ENCODE peak calls at places on chromosomes 11 and 22, in four cellular contexts. A, W, C and R are unnamed samples. For H3K4me1, the result is how much of the 10 kb centered on the place peaks cover.

GRCh38 chr11:11032072-11032471 is 174.2 kb upstream of the ZBED5 start:
- DNase-seq in C (no peak), W (no peak), A (no peak), R (no peak)

GRCh38 chr11:111918390-111919256 is at the start of gene C11orf52:
- DNase-seq in C (peak), W (peak), A (no peak), R (no peak)

GRCh38 chr11:35583843-35584242 is 34.4 kb upstream of the FJX1 start:
- DNase-seq in W (no peak), A (no peak), C (no peak), R (no peak)

GRCh38 chr22:24289781-24290181 is 19.1 kb downstream of the SPECC1L start:
- DNase-seq in W (no peak), C (no peak), A (peak), R (no peak)

GRCh38 chr11:26599421-26599820 is 27.4 kb upstream of the MUC15 start:
- DNase-seq in C (no peak), W (no peak), A (no peak), R (no peak)

GRCh38 chr22:17785185-17786184 is 11.2 kb upstream of the BID start:
- DNase-seq in C (peak), W (peak), A (no peak), R (peak)

GRCh38 chr22:28600546-28601143 is 79.0 kb downstream of the TTC28 start:
- DNase-seq in C (peak), W (no peak), A (peak), R (peak)

GRCh38 chr11:33387996-33388395 is 130.8 kb downstream of the HIPK3 start:
- DNase-seq in C (no peak), A (no peak), W (no peak), R (no peak)

GRCh38 chr11:78076733-78077403 is 2.8 kb downstream of the NDUFC2 start:
- DNase-seq in A (no peak), C (no peak), W (no peak), R (no peak)

GRCh38 chr11:8258289-8258688 is 5.4 kb downstream of the LMO1 start:
- DNase-seq in C (no peak), A (no peak), W (peak), R (no peak)

GRCh38 chr22:18005201-18005926 is 19.0 kb downstream of the MICAL3 start:
- DNase-seq in C (no peak), A (no peak), W (no peak), R (no peak)

GRCh38 chr11:15565846-15566245 is 451.1 kb downstream of the INSC start:
- DNase-seq in W (no peak), C (no peak), A (no peak), R (no peak)

GRCh38 chr11:291281-292210 is 2.6 kb downstream of the PGGHG start:
- DNase-seq in W (no peak), A (no peak), C (no peak), R (no peak)

GRCh38 chr11:86896486-86896885 is 58.7 kb downstream of the FZD4 start:
- DNase-seq in A (no peak), C (no peak), W (no peak), R (no peak)

GRCh38 chr11:76455331-76455730 is 10.5 kb downstream of the EMSY start:
- DNase-seq in W (peak), C (no peak), A (peak), R (no peak)

GRCh38 chr11:74818283-74818946 is 69.8 kb downstream of the RNF169 start:
- DNase-seq in C (no peak), W (no peak), A (no peak), R (no peak)

GRCh38 chr11:31780078-31780971 is 30.8 kb downstream of the PAX6 start:
- DNase-seq in C (no peak), W (no peak), A (no peak), R (no peak)

GRCh38 chr11:6646040-6646439 is 9.6 kb downstream of the DCHS1 start:
- DNase-seq in A (no peak), C (no peak), W (no peak), R (no peak)

GRCh38 chr11:101487775-101488174 is 96.0 kb downstream of the TRPC6 start:
- DNase-seq in C (no peak), A (peak), W (no peak), R (no peak)

GRCh38 chr11:84501750-84502149 is 1125.4 kb downstream of the DLG2 start:
- DNase-seq in W (no peak), C (no peak), A (no peak), R (no peak)

GRCh38 chr22:49935561-49935960 is 17.1 kb downstream of the CRELD2 start:
- DNase-seq in A (no peak), C (peak), W (no peak), R (no peak)

GRCh38 chr11:27977031-27977430 is 130.9 kb downstream of the KIF18A start:
- DNase-seq in A (peak), W (no peak), C (no peak), R (no peak)

GRCh38 chr22:49017769-49018330 is 809.8 kb downstream of the BRD1 start:
- DNase-seq in A (no peak), C (no peak), W (peak), R (no peak)

GRCh38 chr22:45585437-45585755 is 82.7 kb downstream of the FBLN1 start:
- DNase-seq in C (no peak), W (no peak), A (no peak), R (no peak)

GRCh38 chr22:21626073-21626734 is 3.6 kb downstream of the YDJC start:
- DNase-seq in C (no peak), A (no peak), W (no peak), R (no peak)

GRCh38 chr22:21624120-21624879 is 5.5 kb downstream of the YDJC start:
- DNase-seq in W (peak), C (peak), A (no peak), R (peak)

GRCh38 chr22:21624880-21625791 is 4.7 kb downstream of the YDJC start:
- DNase-seq in A (no peak), C (no peak), W (no peak), R (no peak)

GRCh38 chr22:21628386-21629261 is 1.2 kb downstream of the YDJC start:
- DNase-seq in C (no peak), W (no peak), A (no peak), R (no peak)

DNA sequence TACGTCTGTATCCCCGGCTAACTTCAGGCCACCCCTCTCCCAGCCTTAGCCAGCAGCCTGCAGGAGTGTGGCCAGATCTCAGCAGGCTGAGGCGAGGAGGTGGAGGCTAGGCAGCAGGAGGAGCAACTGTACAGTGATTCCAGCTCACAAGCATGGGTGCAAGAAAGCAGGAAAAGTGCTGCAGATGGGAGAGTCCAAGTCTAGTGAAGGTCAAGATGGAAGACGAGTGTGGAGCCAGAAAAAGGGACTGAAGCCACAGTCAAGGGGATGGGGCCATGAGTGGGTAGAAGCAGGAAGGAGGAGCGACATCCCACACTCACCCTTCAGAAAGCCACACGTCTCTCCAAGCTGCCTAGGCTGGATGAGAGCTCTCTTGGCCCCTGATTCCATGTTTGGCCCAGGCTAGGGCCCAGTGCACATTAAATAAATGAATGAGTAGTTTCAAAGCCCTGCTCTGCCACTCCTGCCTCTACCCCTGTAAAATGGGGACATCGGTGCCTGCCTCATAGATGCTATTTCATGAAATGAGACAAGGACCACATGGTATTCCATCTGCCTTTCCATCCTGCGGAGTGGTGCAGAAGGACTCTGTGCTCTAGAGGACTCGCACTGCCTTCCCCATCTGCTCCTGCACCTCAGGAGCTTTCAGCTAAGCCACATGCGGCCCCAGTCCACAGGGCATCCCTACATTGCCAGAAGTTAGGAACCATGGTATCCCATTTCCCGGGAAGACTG is 2.9 kb downstream of the YDJC start:
- DNase-seq in C (no peak), A (no peak), W (no peak), R (no peak)
- H3K4me1 ChIP-seq in C (under half), A (under half), W (under half), R (under half)

GRCh38 chr22:19995611-19996339 is 20.8 kb downstream of the ARVCF start:
- DNase-seq in W (no peak), C (no peak), A (no peak), R (no peak)

GRCh38 chr22:19994851-19995610 is 21.6 kb downstream of the ARVCF start:
- DNase-seq in A (no peak), W (no peak), C (no peak), R (no peak)

GRCh38 chr22:19997561-19998231 is 18.9 kb downstream of the ARVCF start:
- DNase-seq in A (no peak), W (no peak), C (no peak), R (no peak)

GRCh38 chr22:19998232-19998951 is 18.2 kb downstream of the ARVCF start:
- DNase-seq in W (no peak), C (no peak), A (no peak), R (no peak)

GRCh38 chr22:19996694-19997384 is 19.8 kb downstream of the ARVCF start:
- DNase-seq in A (no peak), C (no peak), W (no peak), R (no peak)
- H3K4me1 ChIP-seq in A (under half), C (under half), W (under half), R (under half)

DNA sequence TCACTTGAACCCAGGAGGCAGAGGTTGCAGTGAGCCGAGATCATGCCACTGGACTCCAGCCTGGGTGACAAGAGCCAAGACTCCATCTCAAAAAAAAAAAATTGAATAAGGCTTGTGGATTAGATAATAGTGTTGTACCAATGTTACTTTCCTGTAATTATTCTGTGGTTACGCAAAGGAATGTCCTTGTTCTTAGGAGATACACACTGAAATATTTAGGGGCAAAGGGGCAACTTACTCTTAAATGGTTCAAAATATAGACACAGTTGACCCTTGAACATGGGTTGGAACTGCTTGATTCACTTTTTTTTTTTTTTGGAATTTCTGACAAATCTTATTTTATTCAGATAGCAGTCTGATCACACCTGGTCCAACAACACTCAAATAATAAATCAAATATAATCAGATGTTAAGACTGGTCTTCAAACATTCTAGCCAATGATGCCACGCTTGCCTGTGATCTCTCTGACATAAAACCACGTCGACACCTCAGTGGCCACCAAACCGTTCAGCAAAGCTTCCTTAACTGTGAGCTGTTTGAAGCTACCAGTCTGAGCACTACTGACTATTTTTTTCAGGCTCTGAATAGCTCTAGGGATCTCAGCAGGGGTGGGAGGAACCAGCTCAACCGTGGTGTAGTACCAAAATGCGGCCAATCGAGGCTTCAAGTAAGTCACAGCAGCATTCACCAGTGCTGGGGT is 710 bp downstream of the ATP5MGL start:
- DNase-seq in C (peak), A (no peak), W (no peak), R (no peak)
- H3K4me1 ChIP-seq in C (under half), A (under half), W (under half), R (under half)

DNA sequence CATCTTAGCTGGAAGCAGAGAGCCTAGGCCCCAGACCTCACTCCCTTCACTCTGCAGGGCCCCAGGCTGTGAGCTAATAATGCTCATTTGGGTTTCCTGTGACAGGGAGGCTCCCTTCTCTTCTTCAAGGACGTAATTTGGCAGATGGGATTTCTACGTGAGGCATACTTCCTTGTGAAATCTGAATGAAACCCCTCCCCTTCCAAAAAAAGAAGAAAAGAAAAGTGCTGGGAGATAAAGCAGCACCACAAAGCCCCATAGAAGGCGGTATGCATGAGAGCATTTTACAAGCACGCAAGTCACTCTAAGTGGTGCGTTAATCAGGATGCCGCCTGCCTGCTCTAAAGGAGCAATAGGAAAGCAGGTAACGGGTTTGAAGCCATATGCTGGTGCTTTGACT is 5.7 kb downstream of the P2RX3 start:
- DNase-seq in A (no peak), W (no peak), C (no peak), R (no peak)
- H3K4me1 ChIP-seq in A (under half), W (under half), C (under half), R (under half)

GRCh38 chr11:68329496-68329895 is 17.1 kb downstream of the LRP5 start:
- DNase-seq in C (no peak), A (no peak), W (no peak), R (no peak)

GRCh38 chr11:68326334-68327215 is 14.2 kb downstream of the LRP5 start:
- DNase-seq in W (no peak), C (no peak), A (no peak), R (no peak)

GRCh38 chr11:68325894-68326220 is 13.5 kb downstream of the LRP5 start:
- DNase-seq in W (no peak), C (no peak), A (no peak), R (no peak)

GRCh38 chr11:68328374-68329091 is 16.1 kb downstream of the LRP5 start:
- DNase-seq in A (peak), C (peak), W (peak), R (no peak)

GRCh38 chr11:68327586-68328370 is 15.4 kb downstream of the LRP5 start:
- DNase-seq in A (no peak), W (no peak), C (no peak), R (no peak)
- H3K4me1 ChIP-seq in A (under half), W (under half), C (half or more), R (half or more)

DNA sequence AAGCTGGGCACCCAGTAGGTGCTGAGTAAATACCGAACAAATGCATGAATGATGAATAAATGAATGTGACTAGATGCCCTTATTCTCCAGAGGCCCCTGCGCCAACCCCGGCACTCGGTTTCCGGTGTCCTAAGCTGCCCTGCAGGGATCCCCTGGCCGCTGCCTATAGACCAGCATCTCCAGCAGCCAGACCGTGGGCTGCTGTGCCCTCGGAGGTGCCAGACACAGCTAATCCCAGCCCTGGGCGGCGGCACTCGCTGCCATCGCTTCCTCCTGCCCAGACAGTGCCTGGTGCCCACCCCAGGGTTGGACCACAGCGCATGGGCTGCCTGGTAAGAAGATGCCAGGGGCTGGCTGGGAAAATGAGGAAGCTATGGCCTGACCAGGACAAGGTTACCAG is 15.6 kb downstream of the CREB3L1 start:
- DNase-seq in W (no peak), A (no peak), C (no peak), R (no peak)
- H3K4me1 ChIP-seq in W (under half), A (half or more), C (half or more), R (under half)

GRCh38 chr11:45162064-45162375 is 15.6 kb downstream of the PRDM11 start:
- DNase-seq in C (no peak), W (no peak), A (no peak), R (no peak)
- H3K4me1 ChIP-seq in C (under half), W (under half), A (under half), R (under half)

GRCh38 chr11:65854871-65855837 is 2.8 kb downstream of the CFL1 start:
- DNase-seq in C (no peak), W (peak), A (no peak), R (no peak)
- H3K4me1 ChIP-seq in C (under half), W (under half), A (under half), R (under half)

DNA sequence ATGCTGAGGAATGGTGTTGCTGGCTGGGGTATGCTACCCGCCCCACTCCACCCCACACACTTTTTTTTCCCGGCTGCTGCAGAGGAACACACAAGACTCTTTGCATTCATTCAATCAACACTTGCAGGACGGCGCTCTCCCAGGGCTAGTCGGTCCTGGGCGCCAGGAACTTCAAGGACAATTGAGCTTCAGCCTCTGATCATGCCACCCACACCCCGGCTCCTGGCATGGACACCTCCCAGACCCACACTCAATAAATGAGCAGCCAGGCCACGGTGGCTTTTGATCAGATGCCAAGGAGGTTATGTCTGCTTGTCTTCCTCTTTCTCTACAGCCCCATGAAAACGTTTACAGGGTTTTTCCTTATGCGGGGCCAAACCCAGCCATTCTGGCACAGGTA is 19.8 kb downstream of the TPST2 start:
- DNase-seq in C (no peak), W (no peak), A (no peak), R (no peak)
- H3K4me1 ChIP-seq in C (under half), W (under half), A (under half), R (under half)